ENCODE peak calls at places on chromosome 17, in four cellular contexts. X is cardiac muscle cell, U is mucosa of descending colon, Q is activated T-cell treated with anti-CD3 and anti-CD28 coated beads for 48 hours. F is an unnamed sample.

GRCh38 chr17:40364121-40364861 is at the start of gene GJD3:
- DNase-seq in X (peak), U (no peak), Q (no peak), F (no peak)

GRCh38 chr17:332023-332422 is 20.6 kb downstream of the RPH3AL start:
- DNase-seq in X (no peak), U (no peak), Q (no peak), F (no peak)

GRCh38 chr17:5557485-5557884 is 26.8 kb downstream of the NLRP1 start:
- DNase-seq in X (peak), U (no peak), Q (no peak), F (no peak)

GRCh38 chr17:15463363-15463762 is 4.1 kb downstream of the CDRT4 start:
- DNase-seq in X (peak), U (no peak), Q (no peak), F (no peak)

GRCh38 chr17:8354196-8354595 is 14.6 kb downstream of the ODF4 start:
- DNase-seq in X (no peak), U (no peak), Q (no peak), F (no peak)

GRCh38 chr17:29124135-29124930 is 55.9 kb downstream of the MYO18A start:
- DNase-seq in X (peak), U (peak), Q (no peak), F (peak)

GRCh38 chr17:49180303-49180702 is 30.1 kb downstream of the GNGT2 start:
- DNase-seq in X (peak), U (peak), Q (peak), F (peak)

GRCh38 chr17:82219753-82220709 is 7.4 kb upstream of the CCDC57 start:
- DNase-seq in X (no peak), U (no peak), Q (no peak), F (no peak)

GRCh38 chr17:77670125-77670524 is 288.4 kb upstream of the TNRC6C start:
- DNase-seq in X (peak), U (no peak), Q (no peak), F (no peak)